ENCODE peak calls at places on chromosome 19, in nine cellular contexts. C is activated T-cell treated with anti-CD3 and anti-CD28 coated beads, Interleukin-2, amount 50 U/mL, for 72 hours; S is fibroblast of pulmonary artery; O is heart right ventricle; Y is brain microvascular endothelial cell; L is midbrain; G is fibroblast of gingiva; I is putamen; N is stimulated activated CD8-positive, alpha-beta memory T cell treated with anti-CD3 and anti-CD28 coated beads, Interleukin-2, amount 100 ng/mL, for 48 hours. U is an unnamed sample.

GRCh38 chr19:52923782-52924593 is 760 bp upstream of the ZNF888 start:
- DNase-seq in G (peak), S (peak), I (peak), N (no peak), Y (peak), L (peak), O (peak), C (no peak), U (peak)

GRCh38 chr19:43476606-43477005 is 11.2 kb upstream of the LYPD3 start:
- DNase-seq in L (no peak), S (peak), N (no peak), O (no peak), I (no peak), G (peak), C (no peak), Y (no peak), U (no peak)

GRCh38 chr19:6752257-6753177 is 13.0 kb downstream of the TRIP10 start:
- DNase-seq in O (no peak), C (no peak), Y (no peak), G (no peak), I (no peak), N (no peak), S (no peak), L (no peak), U (no peak)

GRCh38 chr19:40376286-40376862 is 13.6 kb downstream of the HIPK4 start:
- DNase-seq in L (no peak), C (no peak), I (no peak), S (no peak), G (no peak), Y (no peak), N (no peak), O (no peak), U (no peak)

GRCh38 chr19:6739884-6740588 is 556 bp downstream of the TRIP10 start:
- DNase-seq in O (peak), G (no peak), N (no peak), S (no peak), C (peak), I (no peak), L (no peak), Y (no peak), U (no peak)

GRCh38 chr19:19624032-19624570 is 3.9 kb downstream of the LPAR2 start:
- DNase-seq in O (no peak), N (no peak), G (no peak), L (no peak), Y (no peak), C (no peak), I (no peak), S (no peak), U (no peak)

GRCh38 chr19:44745386-44745831 is 3.1 kb upstream of the BCL3 start:
- DNase-seq in O (peak), S (peak), C (no peak), G (peak), L (no peak), Y (no peak), N (no peak), I (no peak), U (peak)

GRCh38 chr19:16891696-16892382 is 3.0 kb downstream of the F2RL3 start:
- DNase-seq in I (no peak), Y (no peak), C (no peak), O (no peak), S (no peak), N (no peak), G (no peak), L (no peak), U (no peak)

GRCh38 chr19:47819841-47820244 is 1.9 kb upstream of the CRX start:
- DNase-seq in I (no peak), G (no peak), O (no peak), L (no peak), S (no peak), N (no peak), C (no peak), Y (no peak), U (peak)

GRCh38 chr19:4555657-4556561 is 3.6 kb downstream of the SEMA6B start:
- DNase-seq in L (no peak), S (no peak), O (no peak), I (no peak), Y (no peak), C (no peak), G (no peak), N (no peak), U (no peak)

GRCh38 chr19:23716792-23717191 is 29.8 kb upstream of the ZNF675 start:
- DNase-seq in I (no peak), S (no peak), Y (no peak), L (no peak), G (no peak), N (no peak), C (no peak), O (no peak), U (no peak)